ENCODE peak calls at places on chromosomes 5 and 9, in six cellular contexts. R, V, D, F, B and X are unnamed samples.

GRCh38 chr5:140642718-140643117 is 3.5 kb downstream of the TMCO6 start:
- DNase-seq in R (no peak), D (no peak), V (no peak), F (no peak), B (no peak), X (no peak)

GRCh38 chr5:40334242-40334635 is 345.5 kb upstream of the PTGER4 start:
- DNase-seq in D (no peak), R (peak; percentile 13), B (no peak), V (no peak), F (no peak), X (no peak)

GRCh38 chr5:150113047-150113744 is 26.8 kb upstream of the CSF1R start:
- DNase-seq in B (peak; percentile 62), R (peak; percentile 72), F (peak; percentile 30), D (no peak), V (no peak), X (no peak)

GRCh38 chr9:107784235-107784958 is 294.8 kb upstream of the KLF4 start:
- DNase-seq in V (peak; percentile 45), F (no peak), R (peak; percentile 75), B (no peak), D (peak; percentile 54), X (no peak)

GRCh38 chr5:1962619-1963355 is 80.1 kb upstream of the IRX4 start:
- DNase-seq in R (no peak), V (no peak), F (no peak), D (no peak), B (no peak), X (no peak)

GRCh38 chr5:168943999-168944398 is 356.9 kb downstream of the SLIT3 start:
- DNase-seq in V (no peak), F (peak; percentile 63), R (peak; percentile 23), B (no peak), D (no peak), X (no peak)

GRCh38 chr5:176793736-176794135 is 16.6 kb upstream of the UNC5A start:
- DNase-seq in D (no peak), B (no peak), V (no peak), R (no peak), F (peak; percentile 83), X (no peak)

GRCh38 chr5:5494489-5495402 is 72.3 kb downstream of the ICE1 start:
- DNase-seq in F (peak; percentile 24), D (peak; percentile 77), B (peak; percentile 93), V (peak; percentile 76), R (no peak), X (peak; percentile 80)

GRCh38 chr5:54738118-54738972 is 220.8 kb downstream of the SNX18 start:
- DNase-seq in R (peak; percentile 57), B (peak; percentile 73), D (peak; percentile 86), V (peak; percentile 79), F (no peak), X (no peak)

GRCh38 chr5:127299678-127300077 is 9.1 kb downstream of the MEGF10 start:
- DNase-seq in R (no peak), D (no peak), B (no peak), F (no peak), V (no peak), X (no peak)

GRCh38 chr5:150560401-150561191 is 52.7 kb downstream of the NDST1 start:
- DNase-seq in D (peak; percentile 82), B (no peak), V (peak; percentile 66), R (peak; percentile 62), F (peak; percentile 82), X (no peak)

GRCh38 chr9:125142560-125143376 is 560 bp downstream of the SCAI start:
- DNase-seq in D (no peak), R (no peak), B (no peak), V (no peak), F (no peak), X (no peak)

GRCh38 chr9:21789541-21790037 is 12.8 kb upstream of the MTAP start:
- DNase-seq in R (peak; percentile 80), V (no peak), F (peak; percentile 34), B (no peak), D (peak; percentile 29), X (no peak)

GRCh38 chr5:120251898-120252297 is 212.2 kb upstream of the PRR16 start:
- DNase-seq in R (no peak), F (no peak), D (no peak), B (no peak), V (no peak), X (no peak)

GRCh38 chr5:146395233-146395632 is 51.9 kb upstream of the TCERG1 start:
- DNase-seq in B (no peak), R (no peak), D (no peak), F (no peak), V (no peak), X (no peak)

GRCh38 chr5:34625246-34625645 is 30.9 kb upstream of the RAI14 start:
- DNase-seq in B (no peak), D (no peak), V (no peak), R (no peak), F (no peak), X (no peak)

GRCh38 chr5:134536876-134537275 is 11.4 kb downstream of the JADE2 start:
- DNase-seq in D (no peak), R (no peak), F (no peak), V (no peak), B (no peak), X (no peak)

GRCh38 chr5:159453209-159453608 is 122.9 kb upstream of the IL12B start:
- DNase-seq in B (no peak), D (no peak), F (no peak), V (no peak), R (no peak), X (no peak)

GRCh38 chr5:39256472-39256871 is 37.1 kb upstream of the FYB1 start:
- DNase-seq in V (no peak), F (no peak), B (no peak), D (no peak), R (peak; percentile 80), X (no peak)

GRCh38 chr5:77282337-77283027 is 72.0 kb downstream of the PDE8B start:
- DNase-seq in F (peak; percentile 29), B (no peak), R (no peak), V (peak; percentile 14), D (no peak), X (peak; percentile 69)

GRCh38 chr5:170315154-170315553 is 17.6 kb upstream of the LCP2 start:
- DNase-seq in B (no peak), F (no peak), V (peak; percentile 69), D (peak; percentile 78), R (no peak), X (no peak)

GRCh38 chr5:145347026-145347616 is 488.0 kb downstream of the PRELID2 start:
- DNase-seq in F (peak; percentile 24), R (no peak), V (no peak), B (no peak), D (no peak), X (no peak)

GRCh38 chr5:73218552-73219171 is 45.7 kb downstream of the TMEM174 start:
- DNase-seq in V (no peak), R (peak; percentile 43), F (no peak), D (no peak), B (no peak), X (no peak)

GRCh38 chr5:132747064-132747692 is at the start of gene CCNI2:
- DNase-seq in B (peak; percentile 75), F (peak; percentile 87), R (no peak), V (peak; percentile 25), D (no peak), X (no peak)

GRCh38 chr5:142032747-142033631 is 20.2 kb upstream of the GNPDA1 start:
- DNase-seq in V (no peak), F (no peak), B (no peak), R (no peak), D (no peak), X (no peak)

GRCh38 chr9:121138561-121138960 is 63.1 kb downstream of the RAB14 start:
- DNase-seq in F (no peak), B (no peak), R (no peak), D (no peak), V (no peak), X (no peak)

GRCh38 chr5:165130656-165131055 is 1625.2 kb downstream of the MAT2B start:
- DNase-seq in B (no peak), R (no peak), V (no peak), F (no peak), D (no peak), X (no peak)

GRCh38 chr9:120759755-120760400 is 33.3 kb downstream of the FBXW2 start:
- DNase-seq in B (no peak), D (no peak), F (no peak), V (no peak), R (no peak), X (no peak)

DNA sequence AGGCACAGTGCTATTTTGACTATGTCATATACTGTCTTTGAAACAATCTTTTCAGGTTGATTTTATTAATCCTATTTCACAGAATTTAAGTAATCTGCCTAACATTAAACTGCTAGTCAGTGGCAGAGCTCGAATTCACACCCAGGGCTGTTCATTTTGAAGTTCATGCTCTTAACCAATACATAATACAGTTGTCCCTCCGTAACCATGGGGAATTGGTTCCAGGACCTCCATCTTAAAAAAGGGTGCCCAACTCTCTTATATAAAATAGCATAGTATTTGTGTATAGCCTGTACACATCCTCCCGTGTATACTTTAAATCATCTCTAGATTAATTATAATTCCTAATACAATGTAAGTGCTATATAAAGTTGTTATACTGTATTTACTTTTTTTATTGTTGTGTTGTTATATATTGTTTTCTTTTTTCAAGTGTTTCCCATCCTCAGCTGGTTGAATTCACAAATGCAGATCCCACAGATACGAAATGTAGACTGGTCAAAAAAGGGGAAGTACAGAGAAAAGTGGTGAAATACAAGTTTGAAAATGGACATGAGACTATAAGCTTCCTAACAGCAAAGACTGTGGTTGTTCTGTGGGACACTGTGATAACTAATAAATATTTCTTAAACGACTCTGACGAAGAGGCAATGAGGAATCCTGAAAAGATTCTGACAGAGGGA is 18.3 kb downstream of the RFX3 start:
- DNase-seq in R (no peak), V (no peak), B (no peak), F (no peak), D (no peak), X (no peak)
- H3K27ac ChIP-seq in R (no peak overlapping the region), V (peak overlapping the region; percentile 66), B (peak overlapping the region; percentile 69), F (peak overlapping the region; percentile 9), D (peak overlapping the region; percentile 84), X (peak overlapping the region; percentile 70)

GRCh38 chr5:65032250-65032649 is 263.5 kb downstream of the CWC27 start:
- DNase-seq in R (no peak), D (no peak), B (no peak), F (no peak), V (peak; percentile 20), X (no peak)
- H3K27ac ChIP-seq in R (no peak overlapping the region), D (no peak overlapping the region), B (no peak overlapping the region), F (no peak overlapping the region), V (no peak overlapping the region), X (peak overlapping the region; percentile 79)

GRCh38 chr9:136962701-136963248 is 10.7 kb downstream of the LCN12 start:
- DNase-seq in B (no peak), R (no peak), V (no peak), F (no peak), D (no peak), X (no peak)
- H3K27ac ChIP-seq in B (no peak overlapping the region), R (no peak overlapping the region), V (no peak overlapping the region), F (no peak overlapping the region), D (no peak overlapping the region), X (no peak overlapping the region)

DNA sequence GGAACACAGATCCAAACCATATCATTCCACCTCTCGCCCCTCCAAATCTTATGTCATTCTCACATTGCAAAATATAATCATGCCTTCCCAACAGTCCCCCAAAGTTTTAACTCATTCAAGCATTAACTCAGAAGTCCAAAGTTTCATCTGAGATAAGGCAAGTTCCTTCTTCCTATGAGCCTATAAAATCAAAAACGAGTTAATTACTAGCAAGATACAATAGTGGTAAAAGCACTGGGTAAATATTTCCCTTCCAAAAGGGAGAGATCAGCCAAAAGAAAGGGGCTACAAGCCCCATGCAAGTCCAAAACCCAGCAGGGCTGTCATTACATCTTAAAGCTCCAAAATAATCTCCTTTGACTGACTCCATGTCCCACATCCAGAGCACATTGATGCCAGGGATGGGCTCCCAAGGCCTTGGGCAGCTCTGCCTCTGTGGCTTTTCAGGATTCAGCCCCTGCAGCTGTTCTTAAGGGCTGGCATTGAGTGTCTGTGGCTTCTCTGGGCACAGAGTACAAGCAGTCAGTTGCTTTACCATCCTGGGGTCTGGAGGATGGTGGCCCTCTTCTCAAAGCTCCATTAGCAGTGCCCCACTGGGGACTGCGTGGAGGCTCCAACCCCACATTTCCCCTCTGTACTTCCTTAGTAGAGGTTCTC is 8.4 kb downstream of the GPR150 start:
- DNase-seq in R (no peak), D (no peak), B (no peak), V (no peak), F (no peak), X (no peak)
- H3K27ac ChIP-seq in R (no peak overlapping the region), D (peak overlapping the region; percentile 51), B (no peak overlapping the region), V (no peak overlapping the region), F (no peak overlapping the region), X (no peak overlapping the region)